ENCODE peak calls at places on chromosomes 4 and X, in six cellular contexts. C, N, P, W, X and Y are unnamed samples. For H3K4me1 and H3K9me3, the result is how much of the 10 kb centered on the place peaks cover.

GRCh38 chr4:48341776-48342558 is 638 bp downstream of the SLAIN2 start:
- DNase-seq in C (peak), N (peak), P (peak), W (peak), X (peak), Y (peak)

GRCh38 chr4:141246243-141246642 is 25.5 kb downstream of the ZNF330 start:
- DNase-seq in C (no peak), N (peak), P (no peak), W (no peak), X (no peak), Y (no peak)

GRCh38 chr4:108430921-108431320 is 189.5 kb upstream of the RPL34 start:
- DNase-seq in C (no peak), N (no peak), P (no peak), W (no peak), X (no peak), Y (no peak)

GRCh38 chr4:122003335-122003734 is 51.5 kb upstream of the TRPC3 start:
- DNase-seq in C (peak), N (no peak), P (no peak), W (no peak), X (no peak), Y (no peak)

GRCh38 chrX:103446665-103447302 is 70.4 kb downstream of the BEX3 start:
- DNase-seq in C (no peak), N (peak), P (no peak), W (no peak), X (no peak), Y (no peak)

GRCh38 chrX:139224953-139225665 is 305.4 kb upstream of the F9 start:
- DNase-seq in C (no peak), N (no peak), P (no peak), W (no peak), X (no peak), Y (no peak)

GRCh38 chr4:683982-684571 is 4.9 kb downstream of the SLC49A3 start:
- DNase-seq in C (peak), N (peak), P (peak), W (no peak), X (no peak), Y (peak)

GRCh38 chr4:10115657-10116624 is 658 bp downstream of the WDR1 start:
- DNase-seq in C (peak), N (no peak), P (peak), W (peak), X (peak), Y (peak)

GRCh38 chrX:18076434-18076833 is 144.3 kb downstream of the BEND2 start:
- DNase-seq in C (no peak), N (no peak), P (no peak), W (no peak), X (no peak), Y (no peak)

GRCh38 chr4:6338175-6338950 is 68.7 kb downstream of the WFS1 start:
- DNase-seq in C (no peak), N (no peak), P (peak), W (no peak), X (no peak), Y (no peak)

GRCh38 chr4:80058740-80059139 is 14.3 kb downstream of the ANTXR2 start:
- DNase-seq in C (no peak), N (peak), P (no peak), W (no peak), X (no peak), Y (no peak)

GRCh38 chr4:175560628-175561027 is 251.4 kb downstream of the GPM6A start:
- DNase-seq in C (no peak), N (peak), P (no peak), W (no peak), X (no peak), Y (no peak)

GRCh38 chrX:13669246-13669689 is 16.3 kb downstream of the TCEANC start:
- DNase-seq in C (peak), N (peak), P (no peak), W (peak), X (no peak), Y (peak)

GRCh38 chr4:83177182-83177581 is 62.7 kb upstream of the PLAC8 start:
- DNase-seq in C (no peak), N (no peak), P (no peak), W (no peak), X (no peak), Y (no peak)

GRCh38 chr4:75385139-75385538 is 129.1 kb downstream of the RCHY1 start:
- DNase-seq in C (no peak), N (no peak), P (no peak), W (no peak), X (no peak), Y (no peak)

GRCh38 chrX:72348247-72348979 is 42.7 kb upstream of the CITED1 start:
- DNase-seq in C (peak), N (no peak), P (no peak), W (no peak), X (no peak), Y (no peak)

GRCh38 chrX:150063673-150064072 is 125.4 kb upstream of the EOLA2 start:
- DNase-seq in C (no peak), N (no peak), P (no peak), W (no peak), X (no peak), Y (no peak)

GRCh38 chrX:129490330-129490729 is 33.0 kb downstream of the SMARCA1 start:
- DNase-seq in C (no peak), N (no peak), P (no peak), W (no peak), X (no peak), Y (no peak)

GRCh38 chrX:41655631-41656030 is 33.1 kb upstream of the GPR34 start:
- DNase-seq in C (no peak), N (peak), P (no peak), W (no peak), X (no peak), Y (no peak)

GRCh38 chr4:35315419-35315818 is 928.9 kb downstream of the ARAP2 start:
- DNase-seq in C (no peak), N (no peak), P (no peak), W (no peak), X (no peak), Y (no peak)

GRCh38 chrX:106009145-106009544 is 29.4 kb downstream of the SERPINA7 start:
- DNase-seq in C (no peak), N (no peak), P (no peak), W (no peak), X (no peak), Y (no peak)

GRCh38 chrX:12895856-12896255 is 10.6 kb upstream of the TLR8 start:
- DNase-seq in C (no peak), N (peak), P (no peak), W (no peak), X (no peak), Y (no peak)

GRCh38 chr4:5206391-5206790 is 155.1 kb downstream of the STK32B start:
- DNase-seq in C (no peak), N (peak), P (no peak), W (peak), X (no peak), Y (no peak)

GRCh38 chr4:43048570-43048969 is 156.1 kb downstream of the GRXCR1 start:
- DNase-seq in C (no peak), N (no peak), P (no peak), W (no peak), X (no peak), Y (no peak)

GRCh38 chr4:182219400-182219799 is 23.8 kb upstream of the TENM3 start:
- DNase-seq in C (no peak), N (peak), P (no peak), W (no peak), X (no peak), Y (no peak)

GRCh38 chrX:15644560-15644872 is 20.1 kb downstream of the CLTRN start:
- DNase-seq in C (no peak), N (no peak), P (no peak), W (no peak), X (no peak), Y (no peak)

GRCh38 chr4:13464543-13464942 is 19.6 kb downstream of the RAB28 start:
- DNase-seq in C (no peak), N (no peak), P (no peak), W (no peak), X (no peak), Y (no peak)

GRCh38 chr4:131430302-131430701 is 1718.8 kb upstream of the PCDH10 start:
- DNase-seq in C (no peak), N (no peak), P (no peak), W (no peak), X (no peak), Y (no peak)

GRCh38 chr4:110808371-110808878 is 185.5 kb upstream of the PITX2 start:
- DNase-seq in C (no peak), N (peak), P (no peak), W (no peak), X (no peak), Y (no peak)

GRCh38 chrX:45596190-45596808 is 395.6 kb upstream of the DIPK2B start:
- DNase-seq in C (no peak), N (peak), P (no peak), W (no peak), X (no peak), Y (no peak)

GRCh38 chr4:169221662-169222061 is 49.1 kb downstream of the SH3RF1 start:
- DNase-seq in C (no peak), N (no peak), P (no peak), W (no peak), X (no peak), Y (no peak)

GRCh38 chr4:169621754-169622481 is 1.5 kb downstream of the CLCN3 start:
- DNase-seq in C (no peak), N (peak), P (no peak), W (no peak), X (no peak), Y (no peak)

GRCh38 chr4:105541420-105541819 is 11.0 kb upstream of the ARHGEF38 start:
- DNase-seq in C (no peak), N (no peak), P (no peak), W (no peak), X (no peak), Y (no peak)

GRCh38 chrX:85851418-85851817 is 195.9 kb downstream of the CHM start:
- DNase-seq in C (peak), N (peak), P (no peak), W (no peak), X (no peak), Y (peak)

GRCh38 chr4:123785515-123785914 is 388.9 kb downstream of the SPRY1 start:
- DNase-seq in C (peak), N (peak), P (no peak), W (peak), X (no peak), Y (no peak)

GRCh38 chr4:123786159-123786915 is 389.7 kb downstream of the SPRY1 start:
- DNase-seq in C (no peak), N (no peak), P (no peak), W (no peak), X (no peak), Y (no peak)

GRCh38 chr4:123788577-123788976 is 392.0 kb downstream of the SPRY1 start:
- DNase-seq in C (no peak), N (peak), P (no peak), W (no peak), X (no peak), Y (no peak)

GRCh38 chr4:123786955-123787354 is 390.4 kb downstream of the SPRY1 start:
- DNase-seq in C (peak), N (peak), P (no peak), W (peak), X (no peak), Y (no peak)

GRCh38 chr4:123787710-123788109 is 391.1 kb downstream of the SPRY1 start:
- DNase-seq in C (no peak), N (no peak), P (no peak), W (no peak), X (no peak), Y (no peak)
- H3K4me1 ChIP-seq in C (under half), N (under half), P (under half), W (under half), X (under half), Y (under half)

GRCh38 chrX:16883487-16883804 is 13.3 kb upstream of the RBBP7 start:
- DNase-seq in C (no peak), N (no peak), P (no peak), W (no peak), X (no peak), Y (no peak)

GRCh38 chrX:16885628-16886027 is 15.5 kb upstream of the RBBP7 start:
- DNase-seq in C (no peak), N (no peak), P (no peak), W (no peak), X (no peak), Y (no peak)

GRCh38 chrX:16882188-16882587 is 12.0 kb upstream of the RBBP7 start:
- DNase-seq in C (peak), N (peak), P (no peak), W (peak), X (no peak), Y (peak)

GRCh38 chrX:16882702-16883486 is 12.7 kb upstream of the RBBP7 start:
- DNase-seq in C (peak), N (peak), P (peak), W (peak), X (peak), Y (peak)
- TF ChIP-seq POLR2A in C (no peak), N (no peak), P (no peak), W (no peak), X (no peak), Y (peak)

DNA sequence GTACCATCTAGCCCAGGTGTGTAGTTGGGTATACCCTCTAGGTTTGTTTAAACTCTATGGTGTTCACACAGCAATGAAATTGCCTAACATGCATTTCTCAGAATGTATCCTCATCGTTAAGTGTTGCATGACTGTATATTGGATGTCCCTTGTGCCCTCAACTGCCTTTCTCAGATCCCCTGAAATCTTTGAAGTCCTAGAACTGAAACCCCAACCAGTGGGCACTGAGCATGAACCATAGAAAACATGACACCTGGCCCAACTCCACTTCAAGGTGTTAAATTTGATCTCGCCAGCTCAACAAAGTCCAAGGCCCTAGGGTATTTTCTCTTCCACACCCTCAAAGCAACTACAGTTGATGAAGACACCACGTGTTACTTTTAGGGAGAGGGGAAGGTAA is 35.6 kb downstream of the GPR143 start:
- DNase-seq in C (no peak), N (no peak), P (no peak), W (no peak), X (no peak), Y (no peak)
- H3K9me3 ChIP-seq in C (under half), N (under half), P (under half), W (under half), X (under half), Y (under half)

DNA sequence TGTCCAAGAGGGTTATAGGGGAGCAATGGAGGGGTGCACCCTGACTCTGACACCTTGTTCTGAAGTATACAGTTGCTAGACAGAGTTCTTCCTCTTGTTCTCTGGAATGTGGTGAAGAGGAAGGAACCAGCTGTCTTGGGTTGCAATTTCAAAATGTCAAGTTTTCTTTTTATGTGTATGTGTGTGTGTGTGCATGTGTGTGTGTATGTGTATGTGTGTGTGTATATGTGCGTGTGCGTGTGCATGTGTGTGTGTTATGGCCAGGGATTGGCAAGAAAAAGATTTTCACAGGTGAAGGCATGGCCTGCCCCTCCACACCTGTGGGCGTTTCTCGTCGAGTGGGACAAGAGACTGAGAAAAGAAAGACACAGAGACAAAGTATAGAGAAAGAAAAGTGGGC is 81.6 kb upstream of the ADGRA3 start:
- DNase-seq in C (no peak), N (no peak), P (no peak), W (no peak), X (no peak), Y (no peak)
- H3K4me1 ChIP-seq in C (under half), N (under half), P (under half), W (under half), X (under half), Y (under half)

GRCh38 chr4:139177049-139177887 is at the start of gene ELF2:
- DNase-seq in C (peak), N (peak), P (peak), W (peak), X (peak), Y (peak)

GRCh38 chr4:139176299-139177048 is 544 bp downstream of the ELF2 start:
- DNase-seq in C (peak), N (peak), P (peak), W (peak), X (peak), Y (peak)

GRCh38 chr4:139175647-139176298 is 1.2 kb downstream of the ELF2 start:
- DNase-seq in C (no peak), N (peak), P (no peak), W (no peak), X (no peak), Y (no peak)

GRCh38 chr4:139171878-139172691 is 4.9 kb downstream of the ELF2 start:
- DNase-seq in C (no peak), N (peak), P (no peak), W (no peak), X (no peak), Y (no peak)

GRCh38 chr4:139177888-139178609 is 1.0 kb upstream of the ELF2 start:
- DNase-seq in C (peak), N (peak), P (peak), W (peak), X (peak), Y (peak)
- TF ChIP-seq POLR2A in C (peak), N (peak), P (peak), W (peak), X (peak), Y (peak)

DNA sequence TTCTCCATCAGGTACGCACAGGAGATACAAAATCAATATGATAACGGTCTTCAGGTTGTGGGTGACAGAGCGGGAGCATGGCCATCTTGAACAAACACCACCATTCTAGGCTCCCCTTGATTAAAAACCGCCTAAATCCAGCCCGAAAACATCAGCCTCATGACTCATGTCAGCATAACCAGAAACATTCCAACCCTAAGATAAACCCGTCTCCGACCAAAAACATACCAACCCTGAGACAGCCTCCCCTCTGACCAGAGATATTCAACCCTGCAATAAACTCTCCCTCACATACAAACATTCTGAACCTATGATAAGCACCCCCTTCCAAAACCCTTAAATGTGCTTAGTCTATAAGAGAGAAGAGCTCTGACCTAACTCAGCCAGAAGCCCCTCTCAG is 157.9 kb downstream of the DHRSX start:
- DNase-seq in C (no peak), N (peak), P (no peak), W (no peak), X (no peak), Y (no peak)
- H3K9me3 ChIP-seq in C (under half), N (under half), P (under half), W (under half), X (under half), Y (under half)

GRCh38 chrX:48997455-48997854 is 4.6 kb downstream of the GRIPAP1 start:
- DNase-seq in C (no peak), N (no peak), P (no peak), W (no peak), X (no peak), Y (no peak)
- H3K4me1 ChIP-seq in C (under half), N (under half), P (under half), W (under half), X (under half), Y (under half)